ENCODE peak calls at places on chromosome 19, in eight cellular contexts. One of them, this sample, is unnamed.

GRCh38 chr19:17766543-17767131 is 15.4 kb downstream of the FCHO1 start:
- DNase-seq in HCT116: peak
- DNase-seq in MM.1S: no peak
- DNase-seq in hepatocyte: peak
- DNase-seq in SK-N-SH: no peak
- DNase-seq in neural progenitor cell: peak
- DNase-seq in GM23338: peak
- DNase-seq in PC-3: peak
- DNase-seq in this sample: peak

GRCh38 chr19:7349961-7350711 is 1.4 kb downstream of the ARHGEF18 start:
- DNase-seq in GM23338: no peak
- DNase-seq in SK-N-SH: no peak
- DNase-seq in neural progenitor cell: no peak
- DNase-seq in MM.1S: no peak
- DNase-seq in PC-3: no peak
- DNase-seq in hepatocyte: no peak
- DNase-seq in HCT116: no peak
- DNase-seq in this sample: peak

GRCh38 chr19:29528350-29528945 is 2.7 kb downstream of the VSTM2B start:
- DNase-seq in MM.1S: peak
- DNase-seq in neural progenitor cell: peak
- DNase-seq in hepatocyte: peak
- DNase-seq in HCT116: peak
- DNase-seq in PC-3: peak
- DNase-seq in GM23338: peak
- DNase-seq in SK-N-SH: peak
- DNase-seq in this sample: peak

GRCh38 chr19:33192010-33192409 is 2.1 kb upstream of the LRP3 start:
- DNase-seq in PC-3: no peak
- DNase-seq in GM23338: peak
- DNase-seq in SK-N-SH: peak
- DNase-seq in neural progenitor cell: peak
- DNase-seq in HCT116: no peak
- DNase-seq in hepatocyte: no peak
- DNase-seq in MM.1S: no peak
- DNase-seq in this sample: no peak

GRCh38 chr19:51799998-51800848 is 5.3 kb downstream of the FPR3 start:
- DNase-seq in HCT116: no peak
- DNase-seq in SK-N-SH: no peak
- DNase-seq in neural progenitor cell: no peak
- DNase-seq in PC-3: no peak
- DNase-seq in MM.1S: no peak
- DNase-seq in GM23338: no peak
- DNase-seq in hepatocyte: no peak
- DNase-seq in this sample: no peak

GRCh38 chr19:4732680-4733114 is 9.1 kb upstream of the DPP9 start:
- DNase-seq in neural progenitor cell: peak
- DNase-seq in GM23338: peak
- DNase-seq in MM.1S: peak
- DNase-seq in PC-3: peak
- DNase-seq in SK-N-SH: peak
- DNase-seq in hepatocyte: peak
- DNase-seq in HCT116: peak
- DNase-seq in this sample: peak

GRCh38 chr19:50510121-50510670 is 795 bp downstream of the JOSD2 start:
- DNase-seq in MM.1S: no peak
- DNase-seq in hepatocyte: no peak
- DNase-seq in neural progenitor cell: peak
- DNase-seq in SK-N-SH: peak
- DNase-seq in GM23338: no peak
- DNase-seq in PC-3: no peak
- DNase-seq in HCT116: no peak
- DNase-seq in this sample: no peak

GRCh38 chr19:48417436-48417835 is 24.0 kb downstream of the GRIN2D start:
- DNase-seq in SK-N-SH: no peak
- DNase-seq in MM.1S: no peak
- DNase-seq in hepatocyte: no peak
- DNase-seq in GM23338: no peak
- DNase-seq in HCT116: no peak
- DNase-seq in neural progenitor cell: no peak
- DNase-seq in PC-3: no peak
- DNase-seq in this sample: no peak

GRCh38 chr19:43625918-43626579 is 6.6 kb upstream of the ZNF428 start:
- DNase-seq in MM.1S: no peak
- DNase-seq in SK-N-SH: peak
- DNase-seq in HCT116: no peak
- DNase-seq in PC-3: no peak
- DNase-seq in GM23338: peak
- DNase-seq in hepatocyte: no peak
- DNase-seq in neural progenitor cell: peak
- DNase-seq in this sample: no peak

GRCh38 chr19:52942371-52943133 is 19.3 kb upstream of the ZNF888 start:
- DNase-seq in MM.1S: peak
- DNase-seq in HCT116: peak
- DNase-seq in PC-3: peak
- DNase-seq in hepatocyte: peak
- DNase-seq in neural progenitor cell: peak
- DNase-seq in GM23338: peak
- DNase-seq in SK-N-SH: peak
- DNase-seq in this sample: peak

GRCh38 chr19:17471410-17472125 is 1.2 kb downstream of the SLC27A1 start:
- DNase-seq in PC-3: no peak
- DNase-seq in HCT116: no peak
- DNase-seq in SK-N-SH: no peak
- DNase-seq in hepatocyte: no peak
- DNase-seq in GM23338: peak
- DNase-seq in MM.1S: no peak
- DNase-seq in neural progenitor cell: no peak
- DNase-seq in this sample: no peak

GRCh38 chr19:44792286-44792685 is 14.6 kb downstream of the CBLC start:
- DNase-seq in neural progenitor cell: no peak
- DNase-seq in hepatocyte: no peak
- DNase-seq in PC-3: no peak
- DNase-seq in MM.1S: no peak
- DNase-seq in SK-N-SH: no peak
- DNase-seq in HCT116: no peak
- DNase-seq in GM23338: no peak
- DNase-seq in this sample: peak

GRCh38 chr19:35693835-35694599 is 10.3 kb upstream of the ZBTB32 start:
- DNase-seq in GM23338: peak
- DNase-seq in hepatocyte: peak
- DNase-seq in MM.1S: peak
- DNase-seq in HCT116: peak
- DNase-seq in SK-N-SH: peak
- DNase-seq in neural progenitor cell: peak
- DNase-seq in PC-3: peak
- DNase-seq in this sample: peak

GRCh38 chr19:47310819-47311218 is 1.2 kb downstream of the C5AR1 start:
- DNase-seq in PC-3: peak
- DNase-seq in SK-N-SH: peak
- DNase-seq in neural progenitor cell: no peak
- DNase-seq in MM.1S: no peak
- DNase-seq in HCT116: no peak
- DNase-seq in hepatocyte: peak
- DNase-seq in GM23338: no peak
- DNase-seq in this sample: no peak

GRCh38 chr19:47316513-47316912 is 6.9 kb downstream of the C5AR1 start:
- DNase-seq in HCT116: no peak
- DNase-seq in MM.1S: no peak
- DNase-seq in PC-3: no peak
- DNase-seq in GM23338: no peak
- DNase-seq in neural progenitor cell: no peak
- DNase-seq in SK-N-SH: no peak
- DNase-seq in hepatocyte: no peak
- DNase-seq in this sample: no peak

GRCh38 chr19:47312366-47313006 is 2.8 kb downstream of the C5AR1 start:
- DNase-seq in MM.1S: no peak
- DNase-seq in HCT116: no peak
- DNase-seq in hepatocyte: no peak
- DNase-seq in SK-N-SH: no peak
- DNase-seq in GM23338: no peak
- DNase-seq in PC-3: no peak
- DNase-seq in neural progenitor cell: no peak
- DNase-seq in this sample: no peak

GRCh38 chr19:47313754-47314133 is 4.1 kb downstream of the C5AR1 start:
- DNase-seq in SK-N-SH: no peak
- DNase-seq in MM.1S: no peak
- DNase-seq in neural progenitor cell: no peak
- DNase-seq in PC-3: no peak
- DNase-seq in hepatocyte: no peak
- DNase-seq in GM23338: no peak
- DNase-seq in HCT116: no peak
- DNase-seq in this sample: no peak

GRCh38 chr19:47315125-47315821 is 5.6 kb downstream of the C5AR1 start:
- DNase-seq in hepatocyte: peak
- DNase-seq in MM.1S: peak
- DNase-seq in GM23338: peak
- DNase-seq in PC-3: peak
- DNase-seq in HCT116: peak
- DNase-seq in neural progenitor cell: no peak
- DNase-seq in SK-N-SH: no peak
- DNase-seq in this sample: no peak
- TF ChIP-seq EZH2phosphoT487 in hepatocyte: no peak
- TF ChIP-seq EZH2phosphoT487 in MM.1S: no peak
- TF ChIP-seq EZH2phosphoT487 in GM23338: no peak
- TF ChIP-seq EZH2phosphoT487 in PC-3: no peak
- TF ChIP-seq EZH2phosphoT487 in HCT116: no peak
- TF ChIP-seq EZH2phosphoT487 in neural progenitor cell: no peak
- TF ChIP-seq EZH2phosphoT487 in SK-N-SH: no peak
- TF ChIP-seq EZH2phosphoT487 in this sample: no peak

GRCh38 chr19:39390759-39391592 is at the start of the genes MED29 and PAF1:
- DNase-seq in HCT116: peak
- DNase-seq in MM.1S: peak
- DNase-seq in neural progenitor cell: peak
- DNase-seq in SK-N-SH: peak
- DNase-seq in hepatocyte: peak
- DNase-seq in PC-3: peak
- DNase-seq in GM23338: peak
- DNase-seq in this sample: peak
- TF ChIP-seq CTCF in HCT116: no peak
- TF ChIP-seq CTCF in MM.1S: no peak
- TF ChIP-seq CTCF in neural progenitor cell: peak
- TF ChIP-seq CTCF in SK-N-SH: no peak
- TF ChIP-seq CTCF in hepatocyte: peak
- TF ChIP-seq CTCF in PC-3: no peak
- TF ChIP-seq CTCF in GM23338: peak
- TF ChIP-seq CTCF in this sample: peak

GRCh38 chr19:58558066-58558622 is at the start of gene UBE2M:
- DNase-seq in neural progenitor cell: no peak
- DNase-seq in hepatocyte: peak
- DNase-seq in HCT116: no peak
- DNase-seq in MM.1S: peak
- DNase-seq in PC-3: no peak
- DNase-seq in SK-N-SH: no peak
- DNase-seq in GM23338: peak
- DNase-seq in this sample: peak

GRCh38 chr19:58560921-58561320 is 2.5 kb upstream of the UBE2M start:
- DNase-seq in hepatocyte: peak
- DNase-seq in neural progenitor cell: no peak
- DNase-seq in PC-3: no peak
- DNase-seq in HCT116: no peak
- DNase-seq in MM.1S: no peak
- DNase-seq in GM23338: no peak
- DNase-seq in SK-N-SH: no peak
- DNase-seq in this sample: no peak

GRCh38 chr19:58558623-58559274 is 338 bp upstream of the UBE2M start:
- DNase-seq in hepatocyte: peak
- DNase-seq in GM23338: peak
- DNase-seq in MM.1S: peak
- DNase-seq in HCT116: peak
- DNase-seq in neural progenitor cell: peak
- DNase-seq in PC-3: peak
- DNase-seq in SK-N-SH: peak
- DNase-seq in this sample: peak

GRCh38 chr19:58560007-58560887 is 1.8 kb upstream of the UBE2M start:
- DNase-seq in PC-3: no peak
- DNase-seq in HCT116: no peak
- DNase-seq in MM.1S: no peak
- DNase-seq in hepatocyte: peak
- DNase-seq in SK-N-SH: no peak
- DNase-seq in neural progenitor cell: no peak
- DNase-seq in GM23338: no peak
- DNase-seq in this sample: no peak

GRCh38 chr19:58559275-58560006 is 1.0 kb upstream of the UBE2M start:
- DNase-seq in PC-3: peak
- DNase-seq in GM23338: peak
- DNase-seq in MM.1S: peak
- DNase-seq in HCT116: peak
- DNase-seq in hepatocyte: peak
- DNase-seq in SK-N-SH: peak
- DNase-seq in neural progenitor cell: peak
- DNase-seq in this sample: peak
- TF ChIP-seq EZH2phosphoT487 in PC-3: no peak
- TF ChIP-seq EZH2phosphoT487 in GM23338: no peak
- TF ChIP-seq EZH2phosphoT487 in MM.1S: no peak
- TF ChIP-seq EZH2phosphoT487 in HCT116: no peak
- TF ChIP-seq EZH2phosphoT487 in hepatocyte: no peak
- TF ChIP-seq EZH2phosphoT487 in SK-N-SH: no peak
- TF ChIP-seq EZH2phosphoT487 in neural progenitor cell: no peak
- TF ChIP-seq EZH2phosphoT487 in this sample: no peak

GRCh38 chr19:11989112-11989456 is 24.2 kb downstream of the ZNF763 start:
- DNase-seq in MM.1S: no peak
- DNase-seq in hepatocyte: no peak
- DNase-seq in HCT116: no peak
- DNase-seq in SK-N-SH: no peak
- DNase-seq in neural progenitor cell: no peak
- DNase-seq in PC-3: no peak
- DNase-seq in GM23338: no peak
- DNase-seq in this sample: no peak

GRCh38 chr19:11982526-11982925 is 17.7 kb downstream of the ZNF763 start:
- DNase-seq in PC-3: peak
- DNase-seq in SK-N-SH: no peak
- DNase-seq in neural progenitor cell: no peak
- DNase-seq in HCT116: no peak
- DNase-seq in hepatocyte: no peak
- DNase-seq in MM.1S: no peak
- DNase-seq in GM23338: no peak
- DNase-seq in this sample: no peak

GRCh38 chr19:11987405-11988231 is 22.8 kb downstream of the ZNF763 start:
- DNase-seq in PC-3: peak
- DNase-seq in SK-N-SH: peak
- DNase-seq in MM.1S: peak
- DNase-seq in neural progenitor cell: peak
- DNase-seq in HCT116: peak
- DNase-seq in hepatocyte: peak
- DNase-seq in GM23338: peak
- DNase-seq in this sample: peak

GRCh38 chr19:11986754-11987153 is 21.9 kb downstream of the ZNF763 start:
- DNase-seq in hepatocyte: no peak
- DNase-seq in MM.1S: no peak
- DNase-seq in PC-3: no peak
- DNase-seq in GM23338: peak
- DNase-seq in neural progenitor cell: no peak
- DNase-seq in SK-N-SH: no peak
- DNase-seq in HCT116: no peak
- DNase-seq in this sample: no peak

DNA sequence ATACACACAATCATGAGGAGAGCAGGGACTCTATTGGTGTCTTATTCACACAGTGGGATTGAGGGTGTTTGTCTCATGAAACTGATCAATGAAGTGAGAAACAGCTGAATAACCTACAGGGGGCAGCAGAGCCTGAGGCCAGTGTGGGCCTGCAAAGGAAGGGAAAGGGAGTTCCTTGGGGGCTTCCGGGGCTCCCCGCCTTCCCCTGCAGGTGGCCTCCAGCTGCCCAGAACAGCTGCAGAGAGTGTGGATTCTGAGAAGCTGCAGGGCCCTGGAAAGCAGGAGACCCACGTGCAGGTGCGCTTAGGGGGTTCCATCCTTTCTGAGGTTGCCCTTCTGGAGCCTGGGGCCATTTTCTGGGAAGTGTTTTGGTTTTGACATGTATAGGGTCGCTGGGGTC is 20.1 kb downstream of the ZNF763 start:
- DNase-seq in hepatocyte: no peak
- DNase-seq in PC-3: no peak
- DNase-seq in HCT116: no peak
- DNase-seq in neural progenitor cell: peak
- DNase-seq in MM.1S: no peak
- DNase-seq in SK-N-SH: peak
- DNase-seq in GM23338: peak
- DNase-seq in this sample: peak
- TF ChIP-seq CTCF in hepatocyte: no peak
- TF ChIP-seq CTCF in PC-3: peak
- TF ChIP-seq CTCF in HCT116: peak
- TF ChIP-seq CTCF in neural progenitor cell: peak
- TF ChIP-seq CTCF in MM.1S: peak
- TF ChIP-seq CTCF in SK-N-SH: no peak
- TF ChIP-seq CTCF in GM23338: peak
- TF ChIP-seq CTCF in this sample: peak